ENCODE peak calls at places on chromosome 22, in five cellular contexts. X is K562, W is SK-N-SH, L is HepG2, G is GM12892. E is an unnamed sample.
A peak's percentile ranks its signal among the peaks of the same experiment; 100 is the strongest.

GRCh38 chr22:25045176-25045575 is 92.7 kb downstream of the KIAA1671 start:
- DNase-seq in X (no peak), L (no peak), W (no peak), G (no peak), E (no peak)

GRCh38 chr22:37485714-37486223 is 415 bp downstream of the MFNG start:
- DNase-seq in G (no peak), W (no peak), X (no peak), L (no peak), E (peak; percentile 54)

GRCh38 chr22:29733362-29734322 is 13.8 kb downstream of the CABP7 start:
- DNase-seq in W (peak; percentile 83), G (no peak), X (peak; percentile 53), L (no peak), E (no peak)

GRCh38 chr22:38716827-38717226 is 11.1 kb downstream of the GTPBP1 start:
- DNase-seq in G (no peak), L (no peak), X (no peak), W (no peak), E (no peak)

GRCh38 chr22:38881997-38882396 is 10.0 kb upstream of the CBX6 start:
- DNase-seq in X (no peak), G (no peak), L (no peak), W (no peak), E (no peak)

GRCh38 chr22:29030618-29031235 is 30.9 kb downstream of the C22orf31 start:
- DNase-seq in X (peak; percentile 67), W (peak; percentile 94), G (no peak), L (peak; percentile 93), E (no peak)

GRCh38 chr22:27630754-27631153 is 170.8 kb downstream of the MN1 start:
- DNase-seq in X (no peak), L (no peak), G (no peak), W (no peak), E (no peak)

GRCh38 chr22:30744224-30744623 is 49.5 kb downstream of the OSBP2 start:
- DNase-seq in G (no peak), W (no peak), L (no peak), X (peak; percentile 16), E (no peak)

GRCh38 chr22:17198188-17199130 is 20.8 kb downstream of the ADA2 start:
- DNase-seq in X (peak; percentile 47), L (no peak), W (no peak), G (no peak), E (no peak)

GRCh38 chr22:32909561-32910348 is 108.2 kb downstream of the TIMP3 start:
- DNase-seq in X (no peak), L (no peak), W (no peak), G (no peak), E (no peak)

GRCh38 chr22:27123880-27124279 is 466.5 kb downstream of the MIAT start:
- DNase-seq in X (no peak), W (no peak), L (no peak), G (no peak), E (no peak)

GRCh38 chr22:37167981-37168647 is 18.4 kb upstream of the IL2RB start:
- DNase-seq in G (no peak), W (no peak), L (no peak), X (no peak), E (no peak)

GRCh38 chr22:19448076-19448607 is 631 bp upstream of the C22orf39 start:
- DNase-seq in L (peak; percentile 55), W (peak; percentile 76), X (peak; percentile 86), G (peak; percentile 53), E (peak; percentile 53)

GRCh38 chr22:48491451-48491941 is 1336.2 kb downstream of the BRD1 start:
- DNase-seq in L (no peak), W (no peak), X (no peak), G (no peak), E (no peak)

GRCh38 chr22:20940178-20940790 is 23.1 kb downstream of the CRKL start:
- DNase-seq in X (no peak), W (no peak), G (no peak), L (no peak), E (no peak)

GRCh38 chr22:37905534-37906363 is at the start of gene MICALL1:
- DNase-seq in G (peak; percentile 87), W (peak; percentile 95), X (peak; percentile 85), L (no peak), E (peak; percentile 94)

GRCh38 chr22:39947488-39948216 is 12.5 kb upstream of the TMA7B start:
- DNase-seq in X (no peak), G (no peak), W (no peak), L (no peak), E (no peak)

GRCh38 chr22:36333632-36334031 is 54.1 kb downstream of the MYH9 start:
- DNase-seq in L (no peak), X (no peak), G (no peak), W (no peak), E (no peak)

GRCh38 chr22:32106930-32107329 is 52.2 kb downstream of the C22orf42 start:
- DNase-seq in W (no peak), X (no peak), L (no peak), G (no peak), E (no peak)

GRCh38 chr22:26956346-26956745 is 299.0 kb downstream of the MIAT start:
- DNase-seq in G (no peak), W (peak; percentile 35), L (no peak), X (no peak), E (no peak)

GRCh38 chr22:36505998-36506635 is 723 bp downstream of the FOXRED2 start:
- DNase-seq in W (no peak), X (no peak), L (no peak), G (no peak), E (no peak)

GRCh38 chr22:35539487-35539886 is 1.1 kb upstream of the RASD2 start:
- DNase-seq in X (no peak), W (no peak), L (no peak), G (no peak), E (no peak)

GRCh38 chr22:49209452-49210195 is 618.0 kb downstream of the BRD1 start:
- DNase-seq in W (peak; percentile 54), G (no peak), L (peak; percentile 78), X (no peak), E (no peak)

GRCh38 chr22:24432059-24432853 is 4.9 kb downstream of the ADORA2A start:
- DNase-seq in X (peak; percentile 24), L (no peak), G (no peak), W (peak; percentile 67), E (no peak)

GRCh38 chr22:28424427-28425080 is 255.1 kb downstream of the TTC28 start:
- DNase-seq in G (no peak), X (no peak), L (peak; percentile 82), W (peak; percentile 39), E (no peak)

GRCh38 chr22:28146401-28147304 is 227.6 kb upstream of the PITPNB start:
- DNase-seq in X (no peak), W (no peak), L (no peak), G (no peak), E (no peak)

GRCh38 chr22:23518381-23519187 is 61.5 kb downstream of the IGLL1 start:
- DNase-seq in G (no peak), W (peak; percentile 61), L (no peak), X (no peak), E (no peak)

GRCh38 chr22:21587803-21588611 is 20.5 kb downstream of the UBE2L3 start:
- DNase-seq in L (no peak), W (no peak), X (peak; percentile 93), G (peak; percentile 61), E (peak; percentile 60)

GRCh38 chr22:22857607-22858558 is 29.7 kb upstream of the IGLL5 start:
- DNase-seq in X (peak; percentile 38), G (no peak), W (no peak), L (no peak), E (no peak)

GRCh38 chr22:21937821-21938070 is 14.9 kb downstream of the PPM1F start:
- DNase-seq in W (no peak), X (no peak), G (no peak), L (no peak), E (no peak)

GRCh38 chr22:43008509-43008908 is 6.4 kb downstream of the PACSIN2 start:
- DNase-seq in G (no peak), W (no peak), X (no peak), L (no peak), E (no peak)

GRCh38 chr22:46142548-46143490 is 7.5 kb upstream of the PPARA start:
- DNase-seq in W (no peak), G (no peak), X (no peak), L (no peak), E (no peak)
- TF ChIP-seq POLR2AphosphoS5 in W (no peak), G (no peak), X (no peak), L (no peak), E (no peak)

DNA sequence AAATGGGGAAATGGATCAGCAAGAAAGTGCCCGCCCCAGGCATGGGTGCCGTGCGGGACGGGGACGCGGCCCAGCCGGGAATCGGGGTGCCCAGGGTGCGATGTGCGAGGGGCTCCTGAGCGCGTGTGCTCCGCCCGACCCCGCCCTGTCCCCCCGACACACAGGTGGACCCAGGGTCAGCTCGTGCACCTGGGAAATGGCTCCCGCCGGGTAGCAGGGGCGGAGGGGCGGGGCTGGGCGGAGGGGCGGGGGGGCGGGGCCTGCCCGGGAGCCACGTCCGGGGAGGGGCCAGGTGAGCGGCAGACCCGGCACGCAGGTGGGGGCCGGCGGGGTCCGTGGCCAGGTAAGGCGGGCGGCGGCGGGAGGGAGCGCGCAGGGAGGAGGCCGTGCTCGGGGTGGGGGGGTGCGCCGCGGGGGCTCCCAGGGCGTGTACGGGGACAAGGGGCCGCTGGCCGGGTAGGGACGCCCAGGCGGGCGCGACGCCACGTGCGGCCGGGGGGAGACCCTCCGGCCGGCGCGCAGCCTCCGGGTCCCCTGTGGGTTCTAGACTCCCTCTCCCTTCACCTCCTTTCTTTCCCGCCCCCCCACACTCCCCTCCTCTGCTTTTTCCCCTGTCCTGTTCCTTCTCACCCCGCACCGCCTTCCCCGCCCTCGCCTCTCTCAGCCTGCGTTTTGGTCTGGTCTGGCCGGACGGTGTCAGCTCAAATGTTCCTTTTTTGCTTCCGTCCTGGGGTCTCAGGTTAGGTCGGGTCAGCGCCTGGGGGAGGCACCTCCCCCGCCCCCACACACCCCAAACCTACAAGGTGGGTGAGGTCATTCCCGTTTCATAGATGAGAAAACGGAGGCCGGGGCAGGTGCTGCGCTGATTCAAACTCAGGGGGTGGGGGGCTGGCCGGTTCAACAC is at the start of gene ARHGAP8:
- DNase-seq in X (peak; percentile 60), W (peak; percentile 74), L (no peak), G (no peak), E (no peak)
- TF ChIP-seq TAF1 in X (no peak), W (no peak), L (no peak), G (no peak), E (no peak)

DNA sequence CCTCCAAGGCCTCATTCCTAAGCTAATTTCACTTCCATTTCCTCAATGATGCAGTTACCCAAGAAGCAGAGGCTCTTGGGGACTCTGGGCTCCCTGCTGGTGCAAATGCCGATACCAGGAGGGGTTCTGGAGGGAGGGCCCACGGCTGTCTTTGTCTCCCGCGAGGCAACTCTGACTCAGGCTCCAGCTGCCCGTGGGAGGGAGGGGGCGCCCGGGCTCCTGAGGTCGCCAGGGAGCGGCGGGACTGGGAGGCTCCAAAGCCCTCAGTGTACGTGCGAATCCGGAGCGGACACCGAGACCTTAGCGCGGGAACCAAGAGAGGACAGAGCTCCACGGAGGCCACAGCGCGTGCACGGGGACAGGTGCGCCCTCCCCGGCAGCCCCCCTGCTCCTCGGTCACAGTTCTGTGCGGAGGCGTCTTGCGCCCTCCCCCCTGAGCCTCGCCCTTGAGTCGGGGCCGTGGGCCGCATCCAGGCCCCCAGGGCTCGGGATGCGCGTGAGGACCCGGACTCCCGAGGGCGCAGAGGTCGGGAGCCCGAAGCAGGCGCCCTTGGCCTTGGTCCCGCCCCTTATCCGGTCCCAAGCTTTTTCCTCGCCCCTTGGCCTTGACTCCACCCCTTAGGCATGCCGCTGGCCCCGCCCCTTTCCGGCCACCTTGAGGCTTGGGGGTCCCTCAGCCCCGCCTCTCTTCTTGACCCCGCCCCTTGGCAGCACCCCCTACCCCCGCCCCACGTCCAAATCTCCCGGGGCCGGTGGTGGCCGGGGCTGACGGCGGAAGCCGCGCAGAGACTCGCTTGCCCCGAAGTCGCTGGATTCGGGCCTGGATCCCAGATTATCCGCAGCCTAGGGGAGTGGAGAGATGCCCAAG is 4.7 kb upstream of the SHISA8 start:
- DNase-seq in W (peak; percentile 74), X (peak; percentile 62), L (no peak), G (peak; percentile 77), E (peak; percentile 74)
- TF ChIP-seq POLR2AphosphoS5 in W (no peak), X (no peak), L (no peak), G (peak; percentile 55), E (peak; percentile 81)

GRCh38 chr22:47192106-47192650 is 429.7 kb downstream of the TBC1D22A start:
- DNase-seq in X (no peak), G (peak; percentile 7), L (no peak), W (no peak), E (no peak)
- TF ChIP-seq TAF1 in X (no peak), G (no peak), L (no peak), W (no peak), E (no peak)

E was measured in GM12891.